ENCODE peak calls at places on chromosomes 6 and 20, in four cellular contexts. One of them, this sample, is unnamed.

GRCh38 chr6:125251516-125252229 is 50.1 kb downstream of the HDDC2 start:
- DNase-seq in K562: no peak
- DNase-seq in IMR-90: no peak
- DNase-seq in endothelial cell of umbilical vein: no peak
- DNase-seq in this sample: no peak

GRCh38 chr6:119830494-119831295 is 481.1 kb upstream of the MAN1A1 start:
- DNase-seq in endothelial cell of umbilical vein: no peak
- DNase-seq in IMR-90: no peak
- DNase-seq in K562: no peak
- DNase-seq in this sample: peak; percentile 92

GRCh38 chr6:35557239-35557638 is 44.5 kb upstream of the TULP1 start:
- DNase-seq in endothelial cell of umbilical vein: no peak
- DNase-seq in K562: no peak
- DNase-seq in IMR-90: no peak
- DNase-seq in this sample: no peak

GRCh38 chr6:144474290-144474689 is 189.2 kb downstream of the UTRN start:
- DNase-seq in K562: no peak
- DNase-seq in IMR-90: no peak
- DNase-seq in endothelial cell of umbilical vein: no peak
- DNase-seq in this sample: no peak

GRCh38 chr6:33207569-33208088 is 671 bp upstream of the RING1 start:
- DNase-seq in IMR-90: peak; percentile 43
- DNase-seq in endothelial cell of umbilical vein: peak; percentile 60
- DNase-seq in K562: peak; percentile 62
- DNase-seq in this sample: no peak

GRCh38 chr6:18457065-18457817 is 70.1 kb downstream of the RNF144B start:
- DNase-seq in IMR-90: no peak
- DNase-seq in K562: no peak
- DNase-seq in endothelial cell of umbilical vein: no peak
- DNase-seq in this sample: no peak

GRCh38 chr6:30684386-30685156 is 1.9 kb downstream of the PPP1R18 start:
- DNase-seq in IMR-90: peak; percentile 44
- DNase-seq in endothelial cell of umbilical vein: peak; percentile 35
- DNase-seq in K562: peak; percentile 72
- DNase-seq in this sample: no peak

GRCh38 chr20:361562-361961 is 14.7 kb downstream of the NRSN2 start:
- DNase-seq in IMR-90: no peak
- DNase-seq in endothelial cell of umbilical vein: no peak
- DNase-seq in K562: no peak
- DNase-seq in this sample: no peak

GRCh38 chr6:47112311-47112710 is 70.2 kb upstream of the ADGRF1 start:
- DNase-seq in endothelial cell of umbilical vein: no peak
- DNase-seq in IMR-90: no peak
- DNase-seq in K562: no peak
- DNase-seq in this sample: no peak

GRCh38 chr6:110596354-110596753 is 119.9 kb upstream of the SLC22A16 start:
- DNase-seq in K562: no peak
- DNase-seq in endothelial cell of umbilical vein: no peak
- DNase-seq in IMR-90: no peak
- DNase-seq in this sample: no peak

GRCh38 chr20:62287759-62288534 is 14.8 kb upstream of the ADRM1 start:
- DNase-seq in endothelial cell of umbilical vein: no peak
- DNase-seq in IMR-90: no peak
- DNase-seq in K562: no peak
- DNase-seq in this sample: no peak

GRCh38 chr20:62288535-62289105 is 14.2 kb upstream of the ADRM1 start:
- DNase-seq in IMR-90: no peak
- DNase-seq in K562: no peak
- DNase-seq in endothelial cell of umbilical vein: no peak
- DNase-seq in this sample: no peak

GRCh38 chr20:62285722-62286121 is 17.1 kb upstream of the ADRM1 start:
- DNase-seq in K562: no peak
- DNase-seq in IMR-90: no peak
- DNase-seq in endothelial cell of umbilical vein: peak; percentile 98
- DNase-seq in this sample: no peak

GRCh38 chr20:62286493-62287064 is 16.2 kb upstream of the ADRM1 start:
- DNase-seq in endothelial cell of umbilical vein: no peak
- DNase-seq in K562: no peak
- DNase-seq in IMR-90: no peak
- DNase-seq in this sample: no peak

GRCh38 chr20:62287129-62287528 is 15.7 kb upstream of the ADRM1 start:
- DNase-seq in endothelial cell of umbilical vein: no peak
- DNase-seq in IMR-90: no peak
- DNase-seq in K562: no peak
- DNase-seq in this sample: no peak
- H3K27ac ChIP-seq in endothelial cell of umbilical vein: peak overlapping the region; percentile 91
- H3K27ac ChIP-seq in IMR-90: no peak overlapping the region
- H3K27ac ChIP-seq in K562: no peak overlapping the region
- H3K27ac ChIP-seq in this sample: no peak overlapping the region

GRCh38 chr6:158775832-158776231 is 43.3 kb downstream of the EZR start:
- DNase-seq in IMR-90: no peak
- DNase-seq in endothelial cell of umbilical vein: no peak
- DNase-seq in K562: no peak
- DNase-seq in this sample: no peak
- H3K9me1 ChIP-seq in IMR-90: peaks cover 5% of the 10 kb centered on the region
- H3K9me1 ChIP-seq in endothelial cell of umbilical vein: no peaks in the 10 kb centered on the region
- H3K9me1 ChIP-seq in K562: no peaks in the 10 kb centered on the region
- H3K9me1 ChIP-seq in this sample: peaks cover 8% of the 10 kb centered on the region

DNA sequence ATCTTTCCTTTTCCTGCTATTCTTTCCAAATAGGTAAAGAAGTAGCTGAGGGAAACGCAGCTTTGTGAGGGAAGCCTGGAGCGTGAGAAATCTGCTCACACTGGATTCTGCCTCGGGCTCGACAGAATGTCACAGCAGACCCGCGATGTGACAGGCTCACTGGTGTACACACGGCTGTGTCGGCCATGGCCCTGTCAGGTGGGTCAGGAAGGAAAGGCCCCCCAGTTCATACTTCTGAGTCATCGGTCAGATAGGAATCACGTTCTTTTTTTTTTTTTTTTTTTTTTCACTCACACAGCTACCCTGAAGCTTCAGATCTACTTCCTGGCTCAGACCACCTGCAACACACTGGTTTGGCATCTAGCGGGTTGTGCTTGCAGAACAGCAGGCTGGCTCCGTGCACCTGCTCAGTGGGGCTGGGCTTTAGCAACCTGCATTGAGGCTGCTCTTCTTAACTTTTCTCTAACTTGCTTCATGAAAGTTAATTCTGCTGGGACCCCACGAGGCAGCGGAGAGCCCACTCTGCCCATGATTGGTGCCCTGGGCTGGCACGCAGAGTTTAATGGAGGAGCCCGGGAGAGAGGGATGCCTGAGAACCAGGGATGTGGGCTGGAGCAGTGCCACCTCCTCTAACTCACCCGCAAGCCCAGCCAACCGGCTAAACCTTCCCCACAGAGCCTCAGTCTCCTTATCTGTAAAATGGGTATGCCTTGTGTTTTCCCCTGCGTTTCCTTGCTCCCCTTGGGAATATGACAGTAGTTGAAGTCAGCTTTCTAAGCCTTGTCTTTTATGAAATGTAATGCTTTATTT is 61.5 kb upstream of the FNDC1 start:
- DNase-seq in endothelial cell of umbilical vein: no peak
- DNase-seq in IMR-90: no peak
- DNase-seq in K562: no peak
- DNase-seq in this sample: no peak
- H3K27ac ChIP-seq in endothelial cell of umbilical vein: no peak overlapping the region
- H3K27ac ChIP-seq in IMR-90: no peak overlapping the region
- H3K27ac ChIP-seq in K562: no peak overlapping the region
- H3K27ac ChIP-seq in this sample: peak overlapping the region; percentile 3

DNA sequence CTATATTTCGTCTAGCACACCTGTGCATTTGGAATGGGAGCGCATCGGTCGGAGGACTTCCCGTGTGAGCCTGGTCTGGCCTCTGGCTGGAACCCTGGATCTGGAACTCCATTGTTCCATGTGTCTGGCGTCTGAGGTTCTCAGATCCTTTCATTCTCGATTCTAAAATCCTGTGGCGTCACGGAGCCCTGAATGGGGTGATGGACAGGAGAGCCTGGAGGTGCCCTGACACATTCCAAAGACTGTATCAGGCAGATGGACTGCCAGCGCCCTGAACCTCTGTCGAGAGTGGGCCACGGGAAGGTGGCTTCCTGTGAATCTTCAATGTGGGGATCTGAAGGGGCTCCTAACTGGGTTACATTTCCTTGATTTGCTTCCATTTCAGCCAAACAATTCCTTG is 20.6 kb downstream of the MYH7B start:
- DNase-seq in K562: no peak
- DNase-seq in IMR-90: no peak
- DNase-seq in endothelial cell of umbilical vein: no peak
- DNase-seq in this sample: no peak
- H3K9me1 ChIP-seq in K562: peaks cover 3% of the 10 kb centered on the region
- H3K9me1 ChIP-seq in IMR-90: no peaks in the 10 kb centered on the region
- H3K9me1 ChIP-seq in endothelial cell of umbilical vein: no peaks in the 10 kb centered on the region
- H3K9me1 ChIP-seq in this sample: no peaks in the 10 kb centered on the region

GRCh38 chr20:62364911-62365736 is 2.0 kb downstream of the LAMA5 start:
- DNase-seq in IMR-90: no peak
- DNase-seq in endothelial cell of umbilical vein: no peak
- DNase-seq in K562: no peak
- DNase-seq in this sample: no peak
- H3K27ac ChIP-seq in IMR-90: no peak overlapping the region
- H3K27ac ChIP-seq in endothelial cell of umbilical vein: peak overlapping the region; percentile 85
- H3K27ac ChIP-seq in K562: peak overlapping the region; percentile 69
- H3K27ac ChIP-seq in this sample: peak overlapping the region; percentile 49

DNA sequence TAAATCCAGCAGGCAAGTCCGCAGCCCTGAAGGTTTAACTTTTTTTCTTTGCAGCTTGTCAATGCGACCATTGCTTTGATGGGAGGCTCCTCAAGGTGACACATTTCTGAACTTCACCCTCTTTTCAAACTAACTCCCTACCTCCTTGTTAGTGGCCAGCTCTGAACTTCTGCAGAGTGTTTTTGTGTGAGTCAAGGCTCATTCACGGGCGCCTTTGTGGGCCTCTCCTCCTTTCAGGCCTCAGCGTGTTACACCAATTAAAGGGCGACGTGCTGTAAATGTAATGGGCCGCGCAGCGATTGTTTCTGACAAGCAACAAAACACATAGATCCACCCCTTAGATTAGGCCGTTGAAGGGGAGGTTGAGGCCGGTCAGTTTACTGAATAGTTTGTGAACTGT is 45.5 kb upstream of the NR2E1 start:
- DNase-seq in K562: no peak
- DNase-seq in IMR-90: no peak
- DNase-seq in endothelial cell of umbilical vein: no peak
- DNase-seq in this sample: no peak
- H3K9me1 ChIP-seq in K562: no peaks in the 10 kb centered on the region
- H3K9me1 ChIP-seq in IMR-90: no peaks in the 10 kb centered on the region
- H3K9me1 ChIP-seq in endothelial cell of umbilical vein: no peaks in the 10 kb centered on the region
- H3K9me1 ChIP-seq in this sample: no peaks in the 10 kb centered on the region

DNA sequence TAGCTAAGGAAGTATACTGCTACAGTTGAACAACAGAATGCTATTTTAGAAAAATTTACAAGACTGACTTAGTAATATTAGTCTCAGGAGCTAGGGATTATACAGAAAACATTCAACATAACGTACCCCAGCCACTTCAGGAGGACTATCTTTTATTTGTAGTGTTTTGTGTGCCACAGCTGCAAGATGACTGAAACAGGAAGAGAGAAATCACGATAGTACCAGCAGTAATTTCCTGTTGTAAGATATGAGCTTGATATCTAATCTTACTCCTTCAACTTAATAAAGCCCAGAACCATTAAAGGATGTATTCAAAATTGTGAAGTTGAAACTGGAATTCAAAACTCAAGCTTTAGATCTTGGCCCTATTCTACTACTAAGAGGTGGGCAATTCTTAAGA is 42.1 kb downstream of the SLC35A1 start:
- DNase-seq in K562: no peak
- DNase-seq in endothelial cell of umbilical vein: peak; percentile 46
- DNase-seq in IMR-90: no peak
- DNase-seq in this sample: no peak
- H3K27ac ChIP-seq in K562: no peak overlapping the region
- H3K27ac ChIP-seq in endothelial cell of umbilical vein: no peak overlapping the region
- H3K27ac ChIP-seq in IMR-90: no peak overlapping the region
- H3K27ac ChIP-seq in this sample: no peak overlapping the region

DNA sequence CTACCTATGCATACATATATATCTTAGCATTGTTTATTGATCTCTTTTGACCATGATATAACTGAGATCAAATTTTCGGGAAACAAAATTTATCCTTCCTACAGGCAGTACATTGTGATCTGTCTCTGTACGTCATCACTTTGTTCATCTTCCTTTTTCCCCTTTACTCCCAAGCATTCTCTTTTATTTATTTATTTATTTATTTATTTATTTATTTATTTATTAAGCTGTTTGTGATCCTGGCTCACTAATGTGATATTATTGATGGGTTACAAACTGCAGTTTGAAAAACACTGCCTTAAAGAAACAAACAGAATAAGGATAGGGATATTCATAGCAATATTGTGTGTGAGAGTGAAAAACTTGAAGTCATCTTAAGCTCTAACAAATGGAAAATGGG is 51.2 kb downstream of the MACROD2 start:
- DNase-seq in endothelial cell of umbilical vein: no peak
- DNase-seq in IMR-90: no peak
- DNase-seq in K562: no peak
- DNase-seq in this sample: no peak
- H3K9me1 ChIP-seq in endothelial cell of umbilical vein: no peaks in the 10 kb centered on the region
- H3K9me1 ChIP-seq in IMR-90: no peaks in the 10 kb centered on the region
- H3K9me1 ChIP-seq in K562: no peaks in the 10 kb centered on the region
- H3K9me1 ChIP-seq in this sample: no peaks in the 10 kb centered on the region

DNA sequence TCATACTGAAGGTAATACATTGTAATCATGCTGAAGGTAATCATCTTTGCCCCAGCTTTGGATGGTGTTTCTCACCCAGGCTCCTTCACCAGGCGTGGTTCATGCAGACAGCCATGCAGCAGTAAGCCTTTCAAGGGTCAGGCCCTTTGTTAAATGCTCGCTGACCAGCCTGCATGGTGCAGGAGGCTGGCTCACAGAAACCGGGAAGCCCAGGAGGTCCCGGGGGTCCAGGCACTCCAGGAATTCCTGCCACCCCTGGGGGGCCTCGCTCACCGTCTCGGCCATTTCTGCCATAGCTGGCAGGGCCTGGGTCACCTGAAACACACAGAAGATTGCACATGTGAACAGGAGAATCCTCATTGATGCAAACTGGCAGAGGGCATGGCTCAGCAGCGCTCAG is 86.1 kb downstream of the COL9A1 start:
- DNase-seq in endothelial cell of umbilical vein: no peak
- DNase-seq in IMR-90: no peak
- DNase-seq in K562: no peak
- DNase-seq in this sample: no peak
- H3K27ac ChIP-seq in endothelial cell of umbilical vein: no peak overlapping the region
- H3K27ac ChIP-seq in IMR-90: no peak overlapping the region
- H3K27ac ChIP-seq in K562: no peak overlapping the region
- H3K27ac ChIP-seq in this sample: no peak overlapping the region